ENCODE peak calls at places on chromosomes 16 and 17, in ten cellular contexts. One of them, this sample, is unnamed.

GRCh38 chr16:19744670-19745069 is 26.6 kb downstream of the IQCK start:
- DNase-seq in fibroblast of pulmonary artery: no peak
- DNase-seq in GM20000: no peak
- DNase-seq in adrenal gland: no peak
- DNase-seq in progenitor cell of endocrine pancreas: no peak
- DNase-seq in NCI-H524: no peak
- DNase-seq in GM19239: no peak
- DNase-seq in cardiac muscle cell: no peak
- DNase-seq in stomach: no peak
- DNase-seq in choroid plexus epithelial cell: no peak
- DNase-seq in this sample: no peak

GRCh38 chr16:82031116-82032084 is 3.7 kb upstream of the HSD17B2 start:
- DNase-seq in fibroblast of pulmonary artery: peak
- DNase-seq in GM20000: peak
- DNase-seq in adrenal gland: peak
- DNase-seq in progenitor cell of endocrine pancreas: no peak
- DNase-seq in NCI-H524: peak
- DNase-seq in GM19239: no peak
- DNase-seq in cardiac muscle cell: peak
- DNase-seq in stomach: no peak
- DNase-seq in choroid plexus epithelial cell: peak
- DNase-seq in this sample: peak

GRCh38 chr16:13313351-13313750 is 412.0 kb downstream of the SHISA9 start:
- DNase-seq in fibroblast of pulmonary artery: no peak
- DNase-seq in GM20000: no peak
- DNase-seq in adrenal gland: no peak
- DNase-seq in progenitor cell of endocrine pancreas: no peak
- DNase-seq in NCI-H524: peak
- DNase-seq in GM19239: no peak
- DNase-seq in cardiac muscle cell: no peak
- DNase-seq in stomach: no peak
- DNase-seq in choroid plexus epithelial cell: no peak
- DNase-seq in this sample: no peak

GRCh38 chr16:85926370-85926769 is 27.4 kb downstream of the IRF8 start:
- DNase-seq in fibroblast of pulmonary artery: no peak
- DNase-seq in GM20000: no peak
- DNase-seq in adrenal gland: no peak
- DNase-seq in progenitor cell of endocrine pancreas: no peak
- DNase-seq in NCI-H524: no peak
- DNase-seq in GM19239: no peak
- DNase-seq in cardiac muscle cell: no peak
- DNase-seq in stomach: no peak
- DNase-seq in choroid plexus epithelial cell: no peak
- DNase-seq in this sample: no peak

GRCh38 chr17:35716897-35717839 is 14.3 kb upstream of the RASL10B start:
- DNase-seq in fibroblast of pulmonary artery: peak
- DNase-seq in GM20000: no peak
- DNase-seq in adrenal gland: no peak
- DNase-seq in progenitor cell of endocrine pancreas: no peak
- DNase-seq in NCI-H524: no peak
- DNase-seq in GM19239: no peak
- DNase-seq in cardiac muscle cell: peak
- DNase-seq in stomach: no peak
- DNase-seq in choroid plexus epithelial cell: peak
- DNase-seq in this sample: no peak

GRCh38 chr17:20116683-20117309 is 107.6 kb downstream of the SPECC1 start:
- DNase-seq in fibroblast of pulmonary artery: peak
- DNase-seq in GM20000: peak
- DNase-seq in adrenal gland: peak
- DNase-seq in progenitor cell of endocrine pancreas: peak
- DNase-seq in NCI-H524: peak
- DNase-seq in GM19239: peak
- DNase-seq in cardiac muscle cell: peak
- DNase-seq in stomach: peak
- DNase-seq in choroid plexus epithelial cell: peak
- DNase-seq in this sample: peak

GRCh38 chr16:31080756-31081419 is 6.7 kb downstream of the ZNF646 start:
- DNase-seq in fibroblast of pulmonary artery: no peak
- DNase-seq in GM20000: no peak
- DNase-seq in adrenal gland: no peak
- DNase-seq in progenitor cell of endocrine pancreas: no peak
- DNase-seq in NCI-H524: no peak
- DNase-seq in GM19239: no peak
- DNase-seq in cardiac muscle cell: no peak
- DNase-seq in stomach: no peak
- DNase-seq in choroid plexus epithelial cell: no peak
- DNase-seq in this sample: no peak

GRCh38 chr16:73232555-73233422 is 184.9 kb upstream of the ZFHX3 start:
- DNase-seq in fibroblast of pulmonary artery: peak
- DNase-seq in GM20000: no peak
- DNase-seq in adrenal gland: peak
- DNase-seq in progenitor cell of endocrine pancreas: peak
- DNase-seq in NCI-H524: peak
- DNase-seq in GM19239: no peak
- DNase-seq in cardiac muscle cell: peak
- DNase-seq in stomach: no peak
- DNase-seq in choroid plexus epithelial cell: peak
- DNase-seq in this sample: peak

GRCh38 chr17:65985571-65985970 is 206.4 kb downstream of the CEP112 start:
- DNase-seq in fibroblast of pulmonary artery: no peak
- DNase-seq in GM20000: no peak
- DNase-seq in adrenal gland: no peak
- DNase-seq in progenitor cell of endocrine pancreas: no peak
- DNase-seq in NCI-H524: no peak
- DNase-seq in GM19239: no peak
- DNase-seq in cardiac muscle cell: no peak
- DNase-seq in stomach: no peak
- DNase-seq in choroid plexus epithelial cell: peak
- DNase-seq in this sample: no peak

GRCh38 chr17:47694018-47694817 is at the start of gene TBKBP1:
- DNase-seq in fibroblast of pulmonary artery: peak
- DNase-seq in GM20000: peak
- DNase-seq in adrenal gland: peak
- DNase-seq in progenitor cell of endocrine pancreas: peak
- DNase-seq in NCI-H524: peak
- DNase-seq in GM19239: no peak
- DNase-seq in cardiac muscle cell: peak
- DNase-seq in stomach: no peak
- DNase-seq in choroid plexus epithelial cell: peak
- DNase-seq in this sample: peak

GRCh38 chr17:5668557-5669138 is 84.3 kb upstream of the NLRP1 start:
- DNase-seq in fibroblast of pulmonary artery: no peak
- DNase-seq in GM20000: no peak
- DNase-seq in adrenal gland: no peak
- DNase-seq in progenitor cell of endocrine pancreas: no peak
- DNase-seq in NCI-H524: no peak
- DNase-seq in GM19239: no peak
- DNase-seq in cardiac muscle cell: no peak
- DNase-seq in stomach: no peak
- DNase-seq in choroid plexus epithelial cell: no peak
- DNase-seq in this sample: no peak

GRCh38 chr16:29029168-29029994 is 44.5 kb downstream of the LAT start:
- DNase-seq in fibroblast of pulmonary artery: peak
- DNase-seq in GM20000: peak
- DNase-seq in adrenal gland: peak
- DNase-seq in progenitor cell of endocrine pancreas: no peak
- DNase-seq in NCI-H524: peak
- DNase-seq in GM19239: no peak
- DNase-seq in cardiac muscle cell: peak
- DNase-seq in stomach: no peak
- DNase-seq in choroid plexus epithelial cell: peak
- DNase-seq in this sample: no peak

GRCh38 chr16:58367252-58367651 is 25.0 kb upstream of the GINS3 start:
- DNase-seq in fibroblast of pulmonary artery: no peak
- DNase-seq in GM20000: no peak
- DNase-seq in adrenal gland: no peak
- DNase-seq in progenitor cell of endocrine pancreas: no peak
- DNase-seq in NCI-H524: no peak
- DNase-seq in GM19239: no peak
- DNase-seq in cardiac muscle cell: no peak
- DNase-seq in stomach: no peak
- DNase-seq in choroid plexus epithelial cell: no peak
- DNase-seq in this sample: no peak

GRCh38 chr17:44115585-44116415 is 7.6 kb downstream of the HDAC5 start:
- DNase-seq in fibroblast of pulmonary artery: peak
- DNase-seq in GM20000: no peak
- DNase-seq in adrenal gland: peak
- DNase-seq in progenitor cell of endocrine pancreas: peak
- DNase-seq in NCI-H524: peak
- DNase-seq in GM19239: no peak
- DNase-seq in cardiac muscle cell: peak
- DNase-seq in stomach: no peak
- DNase-seq in choroid plexus epithelial cell: peak
- DNase-seq in this sample: peak

GRCh38 chr17:81030726-81031570 is 4.0 kb upstream of the BAIAP2 start:
- DNase-seq in fibroblast of pulmonary artery: peak
- DNase-seq in GM20000: no peak
- DNase-seq in adrenal gland: no peak
- DNase-seq in progenitor cell of endocrine pancreas: no peak
- DNase-seq in NCI-H524: peak
- DNase-seq in GM19239: no peak
- DNase-seq in cardiac muscle cell: peak
- DNase-seq in stomach: no peak
- DNase-seq in choroid plexus epithelial cell: no peak
- DNase-seq in this sample: no peak

GRCh38 chr16:49524578-49525315 is 151.1 kb downstream of the C16orf78 start:
- DNase-seq in fibroblast of pulmonary artery: no peak
- DNase-seq in GM20000: no peak
- DNase-seq in adrenal gland: no peak
- DNase-seq in progenitor cell of endocrine pancreas: no peak
- DNase-seq in NCI-H524: peak
- DNase-seq in GM19239: no peak
- DNase-seq in cardiac muscle cell: no peak
- DNase-seq in stomach: no peak
- DNase-seq in choroid plexus epithelial cell: no peak
- DNase-seq in this sample: no peak

GRCh38 chr17:11797803-11798202 is 199.5 kb downstream of the ZNF18 start:
- DNase-seq in fibroblast of pulmonary artery: no peak
- DNase-seq in GM20000: no peak
- DNase-seq in adrenal gland: no peak
- DNase-seq in progenitor cell of endocrine pancreas: no peak
- DNase-seq in NCI-H524: no peak
- DNase-seq in GM19239: no peak
- DNase-seq in cardiac muscle cell: no peak
- DNase-seq in stomach: no peak
- DNase-seq in choroid plexus epithelial cell: no peak
- DNase-seq in this sample: peak

GRCh38 chr16:10514369-10515055 is 65.9 kb downstream of the EMP2 start:
- DNase-seq in fibroblast of pulmonary artery: peak
- DNase-seq in GM20000: peak
- DNase-seq in adrenal gland: peak
- DNase-seq in progenitor cell of endocrine pancreas: no peak
- DNase-seq in NCI-H524: peak
- DNase-seq in GM19239: peak
- DNase-seq in cardiac muscle cell: peak
- DNase-seq in stomach: peak
- DNase-seq in choroid plexus epithelial cell: peak
- DNase-seq in this sample: peak

GRCh38 chr16:19393226-19394074 is 24.2 kb upstream of the TMC5 start:
- DNase-seq in fibroblast of pulmonary artery: peak
- DNase-seq in GM20000: no peak
- DNase-seq in adrenal gland: no peak
- DNase-seq in progenitor cell of endocrine pancreas: no peak
- DNase-seq in NCI-H524: peak
- DNase-seq in GM19239: no peak
- DNase-seq in cardiac muscle cell: peak
- DNase-seq in stomach: peak
- DNase-seq in choroid plexus epithelial cell: no peak
- DNase-seq in this sample: no peak

GRCh38 chr17:48293319-48294192 is 136.5 kb downstream of the SKAP1 start:
- DNase-seq in fibroblast of pulmonary artery: no peak
- DNase-seq in GM20000: no peak
- DNase-seq in adrenal gland: no peak
- DNase-seq in progenitor cell of endocrine pancreas: no peak
- DNase-seq in NCI-H524: peak
- DNase-seq in GM19239: no peak
- DNase-seq in cardiac muscle cell: no peak
- DNase-seq in stomach: no peak
- DNase-seq in choroid plexus epithelial cell: peak
- DNase-seq in this sample: no peak

GRCh38 chr16:69328854-69329316 is 1.5 kb downstream of the PDF start:
- DNase-seq in fibroblast of pulmonary artery: peak
- DNase-seq in GM20000: no peak
- DNase-seq in adrenal gland: peak
- DNase-seq in progenitor cell of endocrine pancreas: no peak
- DNase-seq in NCI-H524: peak
- DNase-seq in GM19239: no peak
- DNase-seq in cardiac muscle cell: no peak
- DNase-seq in stomach: no peak
- DNase-seq in choroid plexus epithelial cell: peak
- DNase-seq in this sample: no peak

GRCh38 chr17:57463103-57463885 is 207.0 kb downstream of the MSI2 start:
- DNase-seq in fibroblast of pulmonary artery: peak
- DNase-seq in GM20000: peak
- DNase-seq in adrenal gland: no peak
- DNase-seq in progenitor cell of endocrine pancreas: no peak
- DNase-seq in NCI-H524: no peak
- DNase-seq in GM19239: peak
- DNase-seq in cardiac muscle cell: peak
- DNase-seq in stomach: no peak
- DNase-seq in choroid plexus epithelial cell: peak
- DNase-seq in this sample: no peak

GRCh38 chr17:40707720-40708119 is 4.2 kb upstream of the KRT24 start:
- DNase-seq in fibroblast of pulmonary artery: no peak
- DNase-seq in GM20000: no peak
- DNase-seq in adrenal gland: peak
- DNase-seq in progenitor cell of endocrine pancreas: no peak
- DNase-seq in NCI-H524: no peak
- DNase-seq in GM19239: no peak
- DNase-seq in cardiac muscle cell: no peak
- DNase-seq in stomach: no peak
- DNase-seq in choroid plexus epithelial cell: peak
- DNase-seq in this sample: no peak

GRCh38 chr16:11410382-11411058 is 65.3 kb downstream of the RMI2 start:
- DNase-seq in fibroblast of pulmonary artery: no peak
- DNase-seq in GM20000: no peak
- DNase-seq in adrenal gland: peak
- DNase-seq in progenitor cell of endocrine pancreas: no peak
- DNase-seq in NCI-H524: no peak
- DNase-seq in GM19239: no peak
- DNase-seq in cardiac muscle cell: no peak
- DNase-seq in stomach: no peak
- DNase-seq in choroid plexus epithelial cell: no peak
- DNase-seq in this sample: no peak

GRCh38 chr16:23408242-23409201 is 44.5 kb downstream of the COG7 start:
- DNase-seq in fibroblast of pulmonary artery: peak
- DNase-seq in GM20000: no peak
- DNase-seq in adrenal gland: no peak
- DNase-seq in progenitor cell of endocrine pancreas: no peak
- DNase-seq in NCI-H524: peak
- DNase-seq in GM19239: no peak
- DNase-seq in cardiac muscle cell: peak
- DNase-seq in stomach: no peak
- DNase-seq in choroid plexus epithelial cell: peak
- DNase-seq in this sample: peak

GRCh38 chr17:45040459-45040858 is 11.0 kb downstream of the DCAKD start:
- DNase-seq in fibroblast of pulmonary artery: no peak
- DNase-seq in GM20000: no peak
- DNase-seq in adrenal gland: no peak
- DNase-seq in progenitor cell of endocrine pancreas: no peak
- DNase-seq in NCI-H524: no peak
- DNase-seq in GM19239: no peak
- DNase-seq in cardiac muscle cell: no peak
- DNase-seq in stomach: no peak
- DNase-seq in choroid plexus epithelial cell: no peak
- DNase-seq in this sample: no peak

GRCh38 chr17:68700391-68700790 is 99.2 kb upstream of the FAM20A start:
- DNase-seq in fibroblast of pulmonary artery: no peak
- DNase-seq in GM20000: no peak
- DNase-seq in adrenal gland: no peak
- DNase-seq in progenitor cell of endocrine pancreas: no peak
- DNase-seq in NCI-H524: no peak
- DNase-seq in GM19239: no peak
- DNase-seq in cardiac muscle cell: no peak
- DNase-seq in stomach: no peak
- DNase-seq in choroid plexus epithelial cell: no peak
- DNase-seq in this sample: no peak

GRCh38 chr16:64440421-64440831 is 681.4 kb downstream of the CDH11 start:
- DNase-seq in fibroblast of pulmonary artery: peak
- DNase-seq in GM20000: no peak
- DNase-seq in adrenal gland: peak
- DNase-seq in progenitor cell of endocrine pancreas: no peak
- DNase-seq in NCI-H524: no peak
- DNase-seq in GM19239: no peak
- DNase-seq in cardiac muscle cell: peak
- DNase-seq in stomach: no peak
- DNase-seq in choroid plexus epithelial cell: peak
- DNase-seq in this sample: no peak